ENCODE peak calls at places on chromosome 21, in four cellular contexts. G is foreskin fibroblast, X is fibroblast of lung, D is body of pancreas. Z is an unnamed sample.

GRCh38 chr21:36504067-36505058 is 24.4 kb upstream of the CLDN14 start:
- DNase-seq in G (peak), X (peak), D (peak), Z (peak)

GRCh38 chr21:17444828-17445227 is 68.0 kb upstream of the CXADR start:
- DNase-seq in G (no peak), X (no peak), D (no peak), Z (no peak)

GRCh38 chr21:14740692-14741091 is 194.6 kb upstream of the SAMSN1 start:
- DNase-seq in G (no peak), X (no peak), D (no peak), Z (no peak)

GRCh38 chr21:30189763-30190162 is 23.2 kb upstream of the CLDN17 start:
- DNase-seq in G (no peak), X (no peak), D (peak), Z (no peak)

GRCh38 chr21:46122241-46122671 is 24.3 kb downstream of the COL6A2 start:
- DNase-seq in G (peak), X (peak), D (peak), Z (peak)

GRCh38 chr21:45471229-45472052 is 66.5 kb downstream of the COL18A1 start:
- DNase-seq in G (peak), X (peak), D (no peak), Z (peak)

GRCh38 chr21:36904093-36904666 is 62.3 kb downstream of the HLCS start:
- DNase-seq in G (no peak), X (no peak), D (no peak), Z (no peak)

GRCh38 chr21:29330797-29331196 is 32.1 kb downstream of the BACH1 start:
- DNase-seq in G (no peak), X (no peak), D (no peak), Z (no peak)

GRCh38 chr21:29376556-29376955 is 77.8 kb downstream of the BACH1 start:
- DNase-seq in G (peak), X (peak), D (peak), Z (no peak)

GRCh38 chr21:33797565-33797964 is 118.0 kb downstream of the ATP5PO start:
- DNase-seq in G (no peak), X (no peak), D (no peak), Z (no peak)

GRCh38 chr21:33799378-33800090 is 116.1 kb downstream of the ATP5PO start:
- DNase-seq in G (peak), X (peak), D (peak), Z (peak)

GRCh38 chr21:33802458-33802857 is 113.1 kb downstream of the ATP5PO start:
- DNase-seq in G (no peak), X (no peak), D (no peak), Z (no peak)

GRCh38 chr21:33800753-33801423 is 114.7 kb downstream of the ATP5PO start:
- DNase-seq in G (no peak), X (no peak), D (no peak), Z (no peak)

GRCh38 chr21:33801424-33802405 is 113.9 kb downstream of the ATP5PO start:
- DNase-seq in G (peak), X (peak), D (peak), Z (peak)
- H3K4me3 ChIP-seq in G (no peak), X (no peak), D (no peak), Z (no peak)

DNA sequence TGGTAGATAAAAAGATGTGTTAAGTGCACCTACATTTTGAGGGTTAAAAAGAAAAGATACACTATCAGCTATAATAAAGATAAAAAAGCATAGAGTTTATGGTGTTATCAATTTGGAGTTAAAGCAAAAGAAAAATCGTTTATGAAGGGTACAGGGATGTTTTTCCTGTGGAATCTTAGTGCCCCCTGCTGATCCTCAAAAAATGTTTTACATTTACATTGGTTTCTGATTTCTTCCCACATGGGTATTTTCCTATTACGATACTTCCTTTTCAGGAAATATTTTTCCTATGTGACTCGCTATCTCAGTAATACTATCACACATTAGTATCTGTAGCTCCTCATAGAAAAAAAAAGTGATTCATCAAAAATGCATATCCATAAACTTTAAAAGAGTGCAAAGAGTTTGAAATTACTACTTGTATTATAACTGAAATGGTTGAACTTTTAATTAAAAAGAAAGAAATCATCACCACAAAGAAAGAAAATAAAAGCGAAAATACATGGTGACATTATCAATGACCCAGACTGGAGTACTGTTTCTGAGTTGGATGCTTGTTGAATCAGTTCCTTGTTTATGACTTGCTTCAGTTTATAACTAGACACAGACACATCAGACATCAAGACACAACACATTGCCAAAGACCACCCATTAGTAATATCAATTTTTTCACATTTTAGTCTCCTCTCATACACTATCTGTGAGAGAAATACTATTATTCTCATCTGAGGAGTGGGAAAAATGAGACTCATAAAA is 293.2 kb downstream of the MRPL39 start:
- DNase-seq in G (peak), X (peak), D (no peak), Z (peak)
- TF ChIP-seq CTCF in G (peak), X (peak), D (peak), Z (peak)

GRCh38 chr21:33325222-33326067 is 675 bp downstream of the IFNAR1 start:
- DNase-seq in G (peak), X (peak), D (peak), Z (peak)

GRCh38 chr21:33327792-33328433 is 3.1 kb downstream of the IFNAR1 start:
- DNase-seq in G (no peak), X (no peak), D (no peak), Z (no peak)

GRCh38 chr21:33330726-33331125 is 6.0 kb downstream of the IFNAR1 start:
- DNase-seq in G (no peak), X (no peak), D (no peak), Z (no peak)

GRCh38 chr21:33324311-33325221 is at the start of gene IFNAR1:
- DNase-seq in G (peak), X (peak), D (peak), Z (peak)

GRCh38 chr21:33327326-33327725 is 2.6 kb downstream of the IFNAR1 start:
- DNase-seq in G (no peak), X (no peak), D (no peak), Z (no peak)
- H3K4me3 ChIP-seq in G (no peak), X (no peak), D (no peak), Z (no peak)

GRCh38 chr21:41509206-41509496 is 1.2 kb upstream of the TMPRSS2 start:
- DNase-seq in G (no peak), X (no peak), D (no peak), Z (no peak)
- TF ChIP-seq CTCF in G (no peak), X (no peak), D (no peak), Z (no peak)

GRCh38 chr21:43333301-43334062 is 93.4 kb downstream of the SIK1 start:
- DNase-seq in G (peak), X (peak), D (peak), Z (peak)

GRCh38 chr21:43332872-43333300 is 94.0 kb downstream of the SIK1 start:
- DNase-seq in G (no peak), X (peak), D (no peak), Z (peak)

GRCh38 chr21:43332461-43332860 is 94.5 kb downstream of the SIK1 start:
- DNase-seq in G (no peak), X (no peak), D (no peak), Z (no peak)

GRCh38 chr21:43331111-43331961 is 95.6 kb downstream of the SIK1 start:
- DNase-seq in G (no peak), X (no peak), D (no peak), Z (no peak)

DNA sequence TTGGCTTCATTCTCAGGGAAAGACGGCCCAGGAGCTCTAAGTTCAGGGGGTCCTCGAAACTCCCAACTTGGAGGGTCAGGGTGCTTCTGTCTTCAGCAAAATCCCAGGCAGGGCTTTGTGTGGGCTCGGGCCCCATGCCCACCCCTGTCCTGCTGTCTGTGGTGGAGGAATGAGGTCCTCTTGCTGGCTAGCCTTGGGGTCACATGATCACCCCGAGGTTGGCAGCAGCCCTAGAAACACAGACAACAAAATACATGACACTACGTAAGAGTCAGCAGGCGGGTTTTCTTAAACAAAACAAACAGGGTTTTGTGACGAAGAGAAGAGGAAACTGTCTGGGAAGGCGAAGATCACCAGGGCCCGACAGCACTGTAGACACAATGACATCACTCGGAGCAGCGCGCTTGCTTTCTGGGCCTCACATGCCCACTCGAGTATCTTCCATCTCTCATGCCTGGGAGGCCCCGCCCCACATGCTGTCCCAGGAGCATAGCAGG is 94.9 kb downstream of the SIK1 start:
- DNase-seq in G (peak), X (peak), D (peak), Z (peak)
- H3K4me3 ChIP-seq in G (no peak), X (no peak), D (no peak), Z (no peak)

DNA sequence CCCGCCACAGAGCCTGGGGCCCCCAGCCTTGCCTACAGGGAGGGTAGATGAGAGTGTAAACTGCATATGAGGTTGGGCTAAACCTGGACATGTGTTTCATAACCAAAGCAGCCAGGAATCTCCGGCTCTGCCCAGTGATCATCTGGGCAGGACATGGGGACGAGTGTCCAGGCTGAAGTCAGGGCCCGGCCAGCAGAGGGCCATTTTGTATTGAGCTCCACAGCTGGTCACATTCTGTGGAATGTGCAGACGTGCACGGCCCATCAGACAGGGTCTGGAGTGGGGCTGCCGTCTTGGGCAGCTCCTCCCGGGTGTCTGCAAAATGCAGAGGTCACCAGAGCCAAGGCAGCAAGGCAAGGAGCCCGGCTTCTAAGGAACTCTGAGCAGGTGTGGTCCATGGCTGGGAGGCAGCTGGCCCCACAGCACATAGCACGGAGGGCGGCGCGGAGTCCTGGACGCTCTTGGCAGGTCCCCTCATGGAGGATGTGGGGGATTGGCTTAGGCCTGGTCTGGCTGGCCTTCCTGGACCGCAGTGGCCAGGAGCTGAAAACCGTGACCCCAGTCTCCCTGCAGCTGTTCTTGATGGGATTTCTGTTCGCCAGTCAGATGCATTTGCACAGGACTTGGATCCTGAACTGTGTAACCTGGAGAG is 6.3 kb downstream of the LRRC3 start:
- DNase-seq in G (peak), X (no peak), D (no peak), Z (no peak)
- TF ChIP-seq CTCF in G (no peak), X (no peak), D (no peak), Z (no peak)

DNA sequence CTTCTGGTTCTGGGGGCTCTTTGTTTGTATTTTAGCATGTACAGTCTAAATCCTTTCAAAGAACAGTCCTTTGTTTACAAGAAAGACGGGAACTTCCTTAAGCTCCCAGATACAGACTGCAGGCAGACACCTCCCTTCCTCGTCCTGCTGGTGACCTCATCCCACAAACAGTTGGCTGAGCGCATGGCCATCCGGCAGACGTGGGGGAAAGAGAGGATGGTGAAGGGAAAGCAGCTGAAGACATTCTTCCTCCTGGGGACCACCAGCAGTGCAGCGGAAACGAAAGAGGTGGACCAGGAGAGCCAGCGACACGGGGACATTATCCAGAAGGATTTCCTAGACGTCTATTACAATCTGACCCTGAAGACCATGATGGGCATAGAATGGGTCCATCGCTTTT is 47.9 kb downstream of the B3GALT5 start:
- DNase-seq in G (peak), X (peak), D (peak), Z (peak)
- H3K4me3 ChIP-seq in G (peak), X (peak), D (no peak), Z (peak)

DNA sequence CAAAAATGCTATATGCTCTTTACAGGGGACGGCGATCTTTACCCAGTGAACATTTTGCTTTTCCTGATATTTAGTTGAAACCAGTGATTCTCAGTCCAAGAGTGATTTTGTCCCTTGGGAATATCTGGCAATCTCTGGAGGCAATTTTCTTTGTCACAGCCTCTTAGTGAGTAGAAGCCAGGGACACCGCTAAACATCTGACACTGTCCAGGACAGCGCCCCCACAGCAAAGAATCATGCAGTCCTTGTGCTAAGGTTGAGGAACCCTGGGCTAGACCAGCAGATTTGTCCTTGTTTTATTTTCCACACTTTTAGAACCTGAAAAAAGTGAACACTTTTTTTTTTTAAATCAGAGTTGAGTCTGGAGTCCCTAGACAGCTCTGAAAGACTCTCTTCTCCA is 13.1 kb downstream of the EVA1C start:
- DNase-seq in G (no peak), X (no peak), D (no peak), Z (no peak)
- TF ChIP-seq CTCF in G (no peak), X (no peak), D (no peak), Z (no peak)

DNA sequence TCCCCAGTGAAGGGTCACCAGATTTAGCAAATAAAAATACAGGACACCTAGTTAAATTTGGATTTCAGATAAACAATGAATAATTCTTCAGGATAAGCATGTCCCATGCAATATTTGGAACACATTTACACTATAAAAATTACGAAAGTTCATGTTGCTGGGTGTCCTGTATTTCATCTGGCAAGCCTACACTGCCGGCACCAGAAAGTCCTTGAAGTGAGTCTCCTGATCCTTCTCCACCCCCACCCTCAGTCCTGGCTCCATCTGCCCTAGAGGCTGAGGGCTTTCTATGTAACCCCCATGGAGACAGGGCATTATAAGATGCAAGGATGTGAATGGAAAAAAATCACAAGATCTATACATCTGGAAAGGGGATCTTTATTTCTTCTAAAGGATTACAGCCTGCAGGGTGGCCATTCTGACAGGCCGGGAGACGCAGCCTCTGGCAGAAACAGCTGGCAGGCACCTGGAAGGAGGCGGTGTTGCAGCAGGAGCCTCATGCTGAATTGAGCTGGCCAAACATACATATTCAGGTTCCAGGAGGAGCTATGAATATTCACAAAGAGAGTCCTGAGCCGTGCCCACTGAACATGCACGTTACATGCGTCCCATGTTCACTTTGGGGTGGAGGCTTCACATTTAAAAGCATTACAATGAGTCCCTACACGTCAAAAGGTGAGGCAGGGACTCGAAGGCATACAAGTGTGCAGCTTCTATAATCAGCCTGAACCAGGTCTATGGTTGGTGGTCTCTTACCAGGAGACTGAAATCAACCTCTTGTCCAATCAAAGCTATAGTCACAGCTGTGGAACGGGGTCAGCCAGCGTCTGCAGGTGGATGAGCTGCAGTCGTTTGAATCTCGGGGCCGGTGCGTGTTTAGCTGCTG is 182.7 kb downstream of the ETS2 start:
- DNase-seq in G (peak), X (no peak), D (no peak), Z (peak)
- H3K4me3 ChIP-seq in G (no peak), X (no peak), D (no peak), Z (no peak)